ENCODE peak calls at places on chromosomes 16 and 17, in four cellular contexts. One of them, this sample, is unnamed.

GRCh38 chr16:21301895-21302291 is 23.8 kb upstream of the CRYM start:
- DNase-seq in K562: no peak
- DNase-seq in HCT116: no peak
- DNase-seq in HepG2: no peak
- DNase-seq in this sample: peak

GRCh38 chr17:44687752-44688151 is 1.8 kb downstream of the CCDC43 start:
- DNase-seq in K562: no peak
- DNase-seq in HepG2: no peak
- DNase-seq in HCT116: no peak
- DNase-seq in this sample: no peak

GRCh38 chr17:40524243-40524965 is 23.0 kb upstream of the TNS4 start:
- DNase-seq in HCT116: no peak
- DNase-seq in K562: no peak
- DNase-seq in HepG2: peak
- DNase-seq in this sample: no peak

GRCh38 chr16:72876221-72876620 is 171.7 kb downstream of the ZFHX3 start:
- DNase-seq in K562: no peak
- DNase-seq in HepG2: no peak
- DNase-seq in HCT116: no peak
- DNase-seq in this sample: no peak

GRCh38 chr16:86647561-86647960 is 69.2 kb downstream of the FOXL1 start:
- DNase-seq in HCT116: no peak
- DNase-seq in HepG2: no peak
- DNase-seq in K562: no peak
- DNase-seq in this sample: no peak

GRCh38 chr16:72705806-72706205 is 342.1 kb downstream of the ZFHX3 start:
- DNase-seq in K562: no peak
- DNase-seq in HepG2: no peak
- DNase-seq in HCT116: no peak
- DNase-seq in this sample: no peak

GRCh38 chr17:45225051-45225700 is 3.5 kb downstream of the FMNL1 start:
- DNase-seq in K562: no peak
- DNase-seq in HepG2: no peak
- DNase-seq in HCT116: no peak
- DNase-seq in this sample: no peak

GRCh38 chr17:17729620-17730249 is 48.5 kb downstream of the RAI1 start:
- DNase-seq in HCT116: peak
- DNase-seq in K562: peak
- DNase-seq in HepG2: peak
- DNase-seq in this sample: peak

GRCh38 chr16:75074920-75075687 is 41.5 kb downstream of the LDHD start:
- DNase-seq in K562: peak
- DNase-seq in HCT116: no peak
- DNase-seq in HepG2: no peak
- DNase-seq in this sample: no peak

GRCh38 chr16:1454561-1454960 is 10.2 kb upstream of the CCDC154 start:
- DNase-seq in K562: no peak
- DNase-seq in HepG2: no peak
- DNase-seq in HCT116: no peak
- DNase-seq in this sample: no peak

GRCh38 chr17:36524428-36524876 is 10.2 kb downstream of the MYO19 start:
- DNase-seq in K562: no peak
- DNase-seq in HepG2: no peak
- DNase-seq in HCT116: no peak
- DNase-seq in this sample: no peak

GRCh38 chr17:68585643-68586042 is 15.5 kb downstream of the FAM20A start:
- DNase-seq in K562: no peak
- DNase-seq in HepG2: no peak
- DNase-seq in HCT116: no peak
- DNase-seq in this sample: no peak

GRCh38 chr16:2821483-2822157 is 4.6 kb downstream of the PRSS21 start:
- DNase-seq in HepG2: no peak
- DNase-seq in K562: no peak
- DNase-seq in HCT116: no peak
- DNase-seq in this sample: no peak

GRCh38 chr16:53041196-53041977 is 11.3 kb downstream of the CHD9NB start:
- DNase-seq in HepG2: peak
- DNase-seq in K562: no peak
- DNase-seq in HCT116: no peak
- DNase-seq in this sample: no peak

GRCh38 chr17:56313201-56313600 is 159.9 kb downstream of the ANKFN1 start:
- DNase-seq in HepG2: no peak
- DNase-seq in K562: no peak
- DNase-seq in HCT116: no peak
- DNase-seq in this sample: no peak

GRCh38 chr16:18050777-18051176 is 285.8 kb downstream of the NPIPA8 start:
- DNase-seq in HCT116: no peak
- DNase-seq in HepG2: no peak
- DNase-seq in K562: no peak
- DNase-seq in this sample: no peak

GRCh38 chr17:10768766-10769383 is 35.0 kb downstream of the TMEM238L start:
- DNase-seq in HepG2: no peak
- DNase-seq in K562: no peak
- DNase-seq in HCT116: no peak
- DNase-seq in this sample: no peak

GRCh38 chr16:31386157-31386984 is 6.8 kb upstream of the ITGAD start:
- DNase-seq in HCT116: peak
- DNase-seq in K562: no peak
- DNase-seq in HepG2: no peak
- DNase-seq in this sample: peak

GRCh38 chr17:45917081-45917480 is 22.7 kb downstream of the MAPT start:
- DNase-seq in K562: no peak
- DNase-seq in HCT116: no peak
- DNase-seq in HepG2: no peak
- DNase-seq in this sample: no peak

GRCh38 chr17:74702132-74702876 is 10.4 kb downstream of the CD300LF start:
- DNase-seq in HCT116: no peak
- DNase-seq in K562: no peak
- DNase-seq in HepG2: no peak
- DNase-seq in this sample: no peak

GRCh38 chr17:78899361-78900260 is 3.4 kb downstream of the CEP295NL start:
- DNase-seq in HCT116: no peak
- DNase-seq in K562: no peak
- DNase-seq in HepG2: no peak
- DNase-seq in this sample: no peak

GRCh38 chr17:78897639-78897996 is 5.4 kb downstream of the CEP295NL start:
- DNase-seq in K562: no peak
- DNase-seq in HCT116: no peak
- DNase-seq in HepG2: no peak
- DNase-seq in this sample: no peak

GRCh38 chr17:78896834-78897638 is 6.0 kb downstream of the CEP295NL start:
- DNase-seq in HCT116: no peak
- DNase-seq in K562: no peak
- DNase-seq in HepG2: no peak
- DNase-seq in this sample: no peak

GRCh38 chr17:78898947-78899346 is 4.1 kb downstream of the CEP295NL start:
- DNase-seq in HCT116: no peak
- DNase-seq in K562: no peak
- DNase-seq in HepG2: no peak
- DNase-seq in this sample: no peak

GRCh38 chr17:78898075-78898836 is 4.7 kb downstream of the CEP295NL start:
- DNase-seq in HepG2: no peak
- DNase-seq in K562: no peak
- DNase-seq in HCT116: no peak
- DNase-seq in this sample: no peak
- TF ChIP-seq REST in HepG2: peak
- TF ChIP-seq REST in K562: no peak
- TF ChIP-seq REST in HCT116: no peak
- TF ChIP-seq REST in this sample: no peak

GRCh38 chr16:14341324-14342225 is 270.5 kb downstream of the MRTFB start:
- DNase-seq in K562: no peak
- DNase-seq in HCT116: no peak
- DNase-seq in HepG2: no peak
- DNase-seq in this sample: no peak

GRCh38 chr16:14345512-14346115 is 274.5 kb downstream of the MRTFB start:
- DNase-seq in K562: no peak
- DNase-seq in HepG2: peak
- DNase-seq in HCT116: no peak
- DNase-seq in this sample: no peak

GRCh38 chr16:14344945-14345344 is 273.8 kb downstream of the MRTFB start:
- DNase-seq in K562: no peak
- DNase-seq in HepG2: no peak
- DNase-seq in HCT116: no peak
- DNase-seq in this sample: no peak

GRCh38 chr16:14346278-14347142 is 275.4 kb downstream of the MRTFB start:
- DNase-seq in HCT116: no peak
- DNase-seq in K562: no peak
- DNase-seq in HepG2: peak
- DNase-seq in this sample: no peak

DNA sequence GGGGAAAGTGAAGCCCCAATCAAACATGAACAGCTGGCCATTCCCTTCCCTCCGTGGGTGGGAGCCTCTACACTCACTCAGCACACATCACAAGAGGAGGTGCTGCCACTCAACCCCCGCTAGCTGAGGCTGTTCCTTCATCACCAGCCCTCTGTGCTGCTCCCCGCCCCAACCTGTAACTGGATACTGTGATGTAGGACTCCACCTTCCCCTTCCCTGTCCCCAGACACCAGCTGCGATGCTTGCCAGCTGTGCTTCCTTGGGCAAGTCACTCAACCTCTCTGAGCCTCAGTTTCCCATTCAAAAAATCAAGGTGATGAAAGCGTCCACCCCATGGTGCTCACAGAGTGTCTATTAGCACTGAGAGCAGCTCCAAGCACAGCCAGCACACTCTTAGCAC is 273.2 kb downstream of the MRTFB start:
- DNase-seq in K562: peak
- DNase-seq in HepG2: no peak
- DNase-seq in HCT116: no peak
- DNase-seq in this sample: no peak
- TF ChIP-seq TCF7L2 in K562: no peak
- TF ChIP-seq TCF7L2 in HepG2: no peak
- TF ChIP-seq TCF7L2 in HCT116: no peak
- TF ChIP-seq TCF7L2 in this sample: no peak

GRCh38 chr16:29705030-29705429 is 26.1 kb downstream of the QPRT start:
- DNase-seq in HCT116: no peak
- DNase-seq in K562: no peak
- DNase-seq in HepG2: no peak
- DNase-seq in this sample: no peak

GRCh38 chr16:29699324-29700219 is 20.6 kb downstream of the QPRT start:
- DNase-seq in K562: no peak
- DNase-seq in HCT116: no peak
- DNase-seq in HepG2: no peak
- DNase-seq in this sample: no peak

GRCh38 chr16:29700253-29700987 is 21.4 kb downstream of the QPRT start:
- DNase-seq in HCT116: peak
- DNase-seq in K562: peak
- DNase-seq in HepG2: peak
- DNase-seq in this sample: peak

GRCh38 chr16:29701214-29701555 is 22.2 kb downstream of the QPRT start:
- DNase-seq in K562: no peak
- DNase-seq in HepG2: no peak
- DNase-seq in HCT116: no peak
- DNase-seq in this sample: no peak

DNA sequence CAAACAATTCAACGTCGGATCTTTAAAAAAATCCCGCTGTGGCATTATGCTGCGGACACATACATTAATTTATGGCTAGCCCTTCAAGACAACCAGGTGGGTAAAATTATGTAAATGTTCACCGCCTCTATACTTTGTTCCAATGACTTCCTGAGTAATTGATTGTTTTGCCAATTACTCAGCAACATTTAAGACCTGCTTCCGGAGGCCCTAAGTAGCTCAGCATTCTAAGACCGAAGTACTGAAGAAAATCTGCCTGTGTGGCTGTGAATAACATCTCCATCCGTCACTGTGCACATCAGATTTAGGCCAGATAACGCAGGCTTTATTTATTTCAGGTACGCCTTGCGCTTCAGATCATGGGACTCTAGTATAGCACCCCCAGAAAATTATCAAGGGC is 23.3 kb downstream of the QPRT start:
- DNase-seq in HepG2: no peak
- DNase-seq in HCT116: no peak
- DNase-seq in K562: no peak
- DNase-seq in this sample: no peak
- H3K27ac ChIP-seq in HepG2: no peak
- H3K27ac ChIP-seq in HCT116: no peak
- H3K27ac ChIP-seq in K562: no peak
- H3K27ac ChIP-seq in this sample: no peak

GRCh38 chr17:5191541-5192417 is at the start of gene ZNF594:
- DNase-seq in HepG2: peak
- DNase-seq in K562: peak
- DNase-seq in HCT116: peak
- DNase-seq in this sample: peak
- TF ChIP-seq REST in HepG2: no peak
- TF ChIP-seq REST in K562: no peak
- TF ChIP-seq REST in HCT116: no peak
- TF ChIP-seq REST in this sample: no peak

GRCh38 chr16:68644303-68644702 is 807 bp upstream of the CDH3 start:
- DNase-seq in HCT116: no peak
- DNase-seq in HepG2: peak
- DNase-seq in K562: no peak
- DNase-seq in this sample: no peak

GRCh38 chr16:68645494-68646388 is 631 bp downstream of the CDH3 start:
- DNase-seq in K562: no peak
- DNase-seq in HCT116: no peak
- DNase-seq in HepG2: no peak
- DNase-seq in this sample: no peak

GRCh38 chr16:68643847-68644246 is 1.3 kb upstream of the CDH3 start:
- DNase-seq in HepG2: no peak
- DNase-seq in K562: no peak
- DNase-seq in HCT116: no peak
- DNase-seq in this sample: no peak

GRCh38 chr16:68644715-68645493 is at the start of gene CDH3:
- DNase-seq in HepG2: no peak
- DNase-seq in HCT116: peak
- DNase-seq in K562: no peak
- DNase-seq in this sample: no peak

DNA sequence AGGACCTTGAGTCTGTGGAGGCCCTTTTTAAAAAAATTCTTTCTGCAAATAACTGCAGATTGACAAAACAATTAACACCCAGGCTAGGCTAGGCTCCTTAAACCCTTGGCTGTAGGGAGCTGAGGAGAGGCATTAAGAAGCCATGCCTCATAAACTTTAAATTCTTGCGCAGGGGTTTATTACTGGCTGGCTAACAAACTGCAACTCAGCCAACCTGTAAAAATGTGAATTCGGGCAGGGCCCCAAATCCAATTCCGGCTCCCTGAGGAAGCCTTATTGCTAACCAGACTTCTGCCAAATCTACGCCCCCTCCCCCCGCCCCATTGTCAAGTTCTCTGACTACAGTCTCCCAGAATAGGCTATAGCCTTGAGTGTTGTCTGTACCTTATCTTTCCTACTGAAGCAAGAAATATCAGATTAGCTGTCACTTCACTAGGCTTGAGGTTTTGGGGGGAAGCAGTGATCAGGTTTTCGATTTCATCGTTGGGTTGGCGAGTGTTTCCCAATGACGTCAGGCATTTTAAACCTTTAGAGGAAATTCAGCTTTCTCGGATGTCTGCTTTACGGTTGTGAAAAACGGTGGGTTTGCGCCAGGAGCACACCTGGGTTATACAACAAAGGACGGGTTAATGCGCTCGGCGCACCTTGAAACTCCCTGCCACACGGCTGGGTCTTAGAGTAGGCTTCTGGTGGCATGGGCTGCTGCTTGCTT is 2.0 kb downstream of the CDH3 start:
- DNase-seq in HCT116: no peak
- DNase-seq in HepG2: no peak
- DNase-seq in K562: no peak
- DNase-seq in this sample: no peak
- TF ChIP-seq TCF7L2 in HCT116: no peak
- TF ChIP-seq TCF7L2 in HepG2: no peak
- TF ChIP-seq TCF7L2 in K562: no peak
- TF ChIP-seq TCF7L2 in this sample: no peak

GRCh38 chr16:81476732-81477131 is 32.1 kb downstream of the CMIP start:
- DNase-seq in K562: no peak
- DNase-seq in HepG2: no peak
- DNase-seq in HCT116: no peak
- DNase-seq in this sample: no peak
- H3K27ac ChIP-seq in K562: no peak
- H3K27ac ChIP-seq in HepG2: no peak
- H3K27ac ChIP-seq in HCT116: no peak
- H3K27ac ChIP-seq in this sample: no peak